ENCODE peak calls at places on chromosomes 16 and 17, in four cellular contexts. One of them, this sample, is unnamed. For H3K4me1 and H3K27me3, the result is how much of the 10 kb centered on the place peaks cover.

GRCh38 chr17:80365001-80365965 is 49.7 kb upstream of the ENDOV start:
- DNase-seq in transverse colon: no peak
- DNase-seq in SJCRH30: no peak
- DNase-seq in adipocyte: no peak
- DNase-seq in this sample: no peak

GRCh38 chr16:8848231-8848938 is 20.4 kb downstream of the CARHSP1 start:
- DNase-seq in transverse colon: no peak
- DNase-seq in SJCRH30: no peak
- DNase-seq in adipocyte: no peak
- DNase-seq in this sample: no peak

GRCh38 chr17:30236807-30237206 is 1.3 kb upstream of the SLC6A4 start:
- DNase-seq in SJCRH30: no peak
- DNase-seq in transverse colon: peak
- DNase-seq in adipocyte: peak
- DNase-seq in this sample: peak

GRCh38 chr17:17842111-17842876 is 5.5 kb upstream of the SREBF1 start:
- DNase-seq in adipocyte: no peak
- DNase-seq in transverse colon: no peak
- DNase-seq in SJCRH30: no peak
- DNase-seq in this sample: no peak

GRCh38 chr17:35079547-35079946 is 16.0 kb upstream of the RFFL start:
- DNase-seq in SJCRH30: no peak
- DNase-seq in transverse colon: no peak
- DNase-seq in adipocyte: no peak
- DNase-seq in this sample: no peak

GRCh38 chr16:77723108-77723514 is 797 bp downstream of the NUDT7 start:
- DNase-seq in adipocyte: peak
- DNase-seq in SJCRH30: no peak
- DNase-seq in transverse colon: peak
- DNase-seq in this sample: no peak

GRCh38 chr16:78576941-78577340 is 477.5 kb downstream of the WWOX start:
- DNase-seq in transverse colon: no peak
- DNase-seq in SJCRH30: no peak
- DNase-seq in adipocyte: no peak
- DNase-seq in this sample: no peak

GRCh38 chr17:49440581-49440980 is 25.9 kb upstream of the PHB1 start:
- DNase-seq in transverse colon: no peak
- DNase-seq in adipocyte: no peak
- DNase-seq in SJCRH30: no peak
- DNase-seq in this sample: no peak

GRCh38 chr16:49023095-49023494 is 258.5 kb downstream of the CBLN1 start:
- DNase-seq in adipocyte: no peak
- DNase-seq in transverse colon: no peak
- DNase-seq in SJCRH30: no peak
- DNase-seq in this sample: no peak

GRCh38 chr16:72277749-72278148 is 105.8 kb upstream of the PMFBP1 start:
- DNase-seq in adipocyte: no peak
- DNase-seq in transverse colon: no peak
- DNase-seq in SJCRH30: no peak
- DNase-seq in this sample: no peak

GRCh38 chr17:3657588-3657869 is 10.8 kb downstream of the TAX1BP3 start:
- DNase-seq in adipocyte: no peak
- DNase-seq in SJCRH30: no peak
- DNase-seq in transverse colon: no peak
- DNase-seq in this sample: no peak

GRCh38 chr17:35799942-35800341 is 4.5 kb upstream of the MMP28 start:
- DNase-seq in SJCRH30: no peak
- DNase-seq in adipocyte: peak
- DNase-seq in transverse colon: peak
- DNase-seq in this sample: no peak

GRCh38 chr16:4090476-4090875 is 25.8 kb downstream of the ADCY9 start:
- DNase-seq in adipocyte: no peak
- DNase-seq in SJCRH30: no peak
- DNase-seq in transverse colon: peak
- DNase-seq in this sample: no peak

GRCh38 chr16:27611340-27611739 is 61.4 kb downstream of the KATNIP start:
- DNase-seq in SJCRH30: no peak
- DNase-seq in adipocyte: no peak
- DNase-seq in transverse colon: no peak
- DNase-seq in this sample: no peak

GRCh38 chr16:10708969-10709368 is 14.2 kb upstream of the TEKT5 start:
- DNase-seq in SJCRH30: no peak
- DNase-seq in transverse colon: no peak
- DNase-seq in adipocyte: no peak
- DNase-seq in this sample: no peak

GRCh38 chr16:67170168-67170947 is at the start of gene NOL3:
- DNase-seq in adipocyte: peak
- DNase-seq in SJCRH30: peak
- DNase-seq in transverse colon: peak
- DNase-seq in this sample: peak

GRCh38 chr16:67169642-67170167 is 633 bp upstream of the NOL3 start:
- DNase-seq in SJCRH30: peak
- DNase-seq in transverse colon: peak
- DNase-seq in adipocyte: peak
- DNase-seq in this sample: peak

GRCh38 chr16:67173323-67173722 is 3.0 kb downstream of the NOL3 start:
- DNase-seq in transverse colon: no peak
- DNase-seq in adipocyte: no peak
- DNase-seq in SJCRH30: no peak
- DNase-seq in this sample: no peak

GRCh38 chr16:67169011-67169451 is 1.3 kb upstream of the NOL3 start:
- DNase-seq in transverse colon: no peak
- DNase-seq in adipocyte: no peak
- DNase-seq in SJCRH30: peak
- DNase-seq in this sample: no peak

GRCh38 chr16:67170948-67171649 is 761 bp downstream of the NOL3 start:
- DNase-seq in transverse colon: no peak
- DNase-seq in SJCRH30: peak
- DNase-seq in adipocyte: peak
- DNase-seq in this sample: peak
- H3K4me1 ChIP-seq in transverse colon: under half
- H3K4me1 ChIP-seq in SJCRH30: under half
- H3K4me1 ChIP-seq in adipocyte: under half
- H3K4me1 ChIP-seq in this sample: under half

GRCh38 chr17:76535788-76536510 is 1.6 kb downstream of the CYGB start:
- DNase-seq in adipocyte: no peak
- DNase-seq in SJCRH30: no peak
- DNase-seq in transverse colon: no peak
- DNase-seq in this sample: no peak

GRCh38 chr17:76537288-76537577 is 276 bp downstream of the CYGB start:
- DNase-seq in adipocyte: no peak
- DNase-seq in SJCRH30: no peak
- DNase-seq in transverse colon: no peak
- DNase-seq in this sample: no peak

GRCh38 chr17:76537578-76538280 is at the start of gene CYGB:
- DNase-seq in SJCRH30: no peak
- DNase-seq in transverse colon: no peak
- DNase-seq in adipocyte: peak
- DNase-seq in this sample: no peak

GRCh38 chr17:76536511-76537287 is 810 bp downstream of the CYGB start:
- DNase-seq in adipocyte: no peak
- DNase-seq in SJCRH30: no peak
- DNase-seq in transverse colon: no peak
- DNase-seq in this sample: no peak

GRCh38 chr17:76534831-76535732 is 2.4 kb downstream of the CYGB start:
- DNase-seq in adipocyte: no peak
- DNase-seq in SJCRH30: no peak
- DNase-seq in transverse colon: no peak
- DNase-seq in this sample: no peak
- H3K27me3 ChIP-seq in adipocyte: under half
- H3K27me3 ChIP-seq in SJCRH30: under half
- H3K27me3 ChIP-seq in transverse colon: under half
- H3K27me3 ChIP-seq in this sample: under half

DNA sequence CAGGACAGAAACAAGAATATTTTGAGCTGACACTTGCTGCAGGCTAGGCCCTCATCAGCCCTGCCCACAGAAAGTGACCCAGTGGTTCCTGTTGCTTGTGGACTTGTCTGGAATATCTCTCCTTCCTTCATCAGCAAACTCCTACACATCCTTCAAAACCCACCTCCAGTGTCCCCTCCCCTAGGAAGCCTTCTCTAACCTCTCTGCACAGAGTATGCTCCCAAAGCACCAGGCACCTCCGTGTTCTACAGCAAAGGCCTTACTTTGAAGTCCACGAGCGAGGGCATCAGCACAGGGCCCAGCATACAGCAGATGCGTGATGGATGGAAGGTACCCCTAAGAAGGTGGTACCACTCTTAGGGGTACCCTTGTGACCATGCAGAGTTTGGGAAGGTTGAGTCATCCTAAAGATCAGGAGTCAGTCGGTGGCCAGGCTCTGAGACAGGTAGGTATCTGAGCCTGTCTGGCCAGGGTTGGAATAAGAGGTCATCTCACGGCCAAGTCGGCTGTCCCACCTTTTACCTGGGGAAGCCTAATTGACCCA is 2.0 kb downstream of the CCDC102A start:
- DNase-seq in adipocyte: no peak
- DNase-seq in transverse colon: no peak
- DNase-seq in SJCRH30: no peak
- DNase-seq in this sample: no peak
- H3K4me1 ChIP-seq in adipocyte: under half
- H3K4me1 ChIP-seq in transverse colon: under half
- H3K4me1 ChIP-seq in SJCRH30: under half
- H3K4me1 ChIP-seq in this sample: under half

GRCh38 chr17:75722076-75722475 is 817 bp downstream of the ITGB4 start:
- DNase-seq in SJCRH30: no peak
- DNase-seq in adipocyte: no peak
- DNase-seq in transverse colon: peak
- DNase-seq in this sample: no peak
- H3K27me3 ChIP-seq in SJCRH30: half or more
- H3K27me3 ChIP-seq in adipocyte: under half
- H3K27me3 ChIP-seq in transverse colon: under half
- H3K27me3 ChIP-seq in this sample: under half

DNA sequence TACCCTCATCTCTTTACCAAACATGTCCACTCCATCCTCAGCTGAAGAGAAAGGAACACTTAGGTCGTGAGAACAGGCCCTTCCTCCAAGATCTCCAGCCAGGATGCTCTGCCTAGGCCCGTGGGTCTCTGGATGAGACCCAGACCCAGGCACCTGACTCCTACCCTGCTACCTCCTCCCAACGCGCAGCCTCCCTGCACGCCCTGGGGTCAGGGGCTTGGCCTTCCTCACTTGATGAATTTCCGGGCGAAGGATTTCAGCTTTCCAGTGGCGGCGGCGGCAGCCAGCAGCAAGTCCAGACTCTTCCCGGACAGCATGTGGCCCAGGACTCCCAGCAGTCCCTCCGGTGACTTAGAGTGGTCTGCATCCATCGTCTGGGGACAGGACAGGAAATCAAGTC is 13.4 kb downstream of the CSF3 start:
- DNase-seq in transverse colon: no peak
- DNase-seq in SJCRH30: no peak
- DNase-seq in adipocyte: no peak
- DNase-seq in this sample: no peak
- H3K4me1 ChIP-seq in transverse colon: under half
- H3K4me1 ChIP-seq in SJCRH30: under half
- H3K4me1 ChIP-seq in adipocyte: under half
- H3K4me1 ChIP-seq in this sample: under half

GRCh38 chr17:45848868-45849535 is 4.3 kb downstream of the SPPL2C start:
- DNase-seq in adipocyte: no peak
- DNase-seq in transverse colon: no peak
- DNase-seq in SJCRH30: no peak
- DNase-seq in this sample: no peak
- H3K27me3 ChIP-seq in adipocyte: half or more
- H3K27me3 ChIP-seq in transverse colon: under half
- H3K27me3 ChIP-seq in SJCRH30: under half
- H3K27me3 ChIP-seq in this sample: under half

GRCh38 chr17:77810536-77810935 is 148.0 kb upstream of the TNRC6C start:
- DNase-seq in adipocyte: peak
- DNase-seq in SJCRH30: no peak
- DNase-seq in transverse colon: peak
- DNase-seq in this sample: peak
- H3K4me1 ChIP-seq in adipocyte: under half
- H3K4me1 ChIP-seq in SJCRH30: under half
- H3K4me1 ChIP-seq in transverse colon: under half
- H3K4me1 ChIP-seq in this sample: under half

GRCh38 chr16:23865853-23866252 is 30.1 kb downstream of the PRKCB start:
- DNase-seq in adipocyte: no peak
- DNase-seq in transverse colon: no peak
- DNase-seq in SJCRH30: no peak
- DNase-seq in this sample: no peak

GRCh38 chr16:23859713-23860269 is 24.0 kb downstream of the PRKCB start:
- DNase-seq in transverse colon: no peak
- DNase-seq in SJCRH30: no peak
- DNase-seq in adipocyte: no peak
- DNase-seq in this sample: no peak

GRCh38 chr16:23863511-23864422 is 28.0 kb downstream of the PRKCB start:
- DNase-seq in SJCRH30: no peak
- DNase-seq in transverse colon: peak
- DNase-seq in adipocyte: no peak
- DNase-seq in this sample: no peak

GRCh38 chr16:23861874-23862273 is 26.1 kb downstream of the PRKCB start:
- DNase-seq in adipocyte: no peak
- DNase-seq in transverse colon: no peak
- DNase-seq in SJCRH30: no peak
- DNase-seq in this sample: no peak

DNA sequence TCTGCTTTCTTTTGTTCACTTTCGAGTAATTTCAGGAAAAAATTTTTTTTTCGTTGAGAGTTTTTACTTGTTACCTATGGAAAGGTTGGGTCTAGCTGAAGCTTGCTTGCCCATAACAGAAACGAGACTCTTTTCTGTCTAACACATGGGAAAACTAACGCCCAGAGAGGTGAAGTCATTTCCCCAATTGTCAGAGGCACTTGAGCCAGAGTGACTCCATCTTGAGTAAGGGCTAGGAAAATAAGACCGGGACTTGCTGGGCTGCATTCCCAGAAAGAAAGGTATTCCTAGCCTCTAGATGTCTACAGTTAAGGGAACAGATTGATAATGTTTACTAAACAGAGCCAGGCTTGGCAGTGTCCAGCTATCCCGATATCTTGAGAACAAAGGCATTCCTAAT is 26.8 kb downstream of the PRKCB start:
- DNase-seq in transverse colon: no peak
- DNase-seq in adipocyte: no peak
- DNase-seq in SJCRH30: no peak
- DNase-seq in this sample: no peak
- H3K27me3 ChIP-seq in transverse colon: under half
- H3K27me3 ChIP-seq in adipocyte: under half
- H3K27me3 ChIP-seq in SJCRH30: under half
- H3K27me3 ChIP-seq in this sample: under half

GRCh38 chr17:55448681-55449080 is 27.0 kb upstream of the MMD start:
- DNase-seq in transverse colon: no peak
- DNase-seq in adipocyte: peak
- DNase-seq in SJCRH30: no peak
- DNase-seq in this sample: peak
- H3K4me1 ChIP-seq in transverse colon: under half
- H3K4me1 ChIP-seq in adipocyte: half or more
- H3K4me1 ChIP-seq in SJCRH30: under half
- H3K4me1 ChIP-seq in this sample: under half

DNA sequence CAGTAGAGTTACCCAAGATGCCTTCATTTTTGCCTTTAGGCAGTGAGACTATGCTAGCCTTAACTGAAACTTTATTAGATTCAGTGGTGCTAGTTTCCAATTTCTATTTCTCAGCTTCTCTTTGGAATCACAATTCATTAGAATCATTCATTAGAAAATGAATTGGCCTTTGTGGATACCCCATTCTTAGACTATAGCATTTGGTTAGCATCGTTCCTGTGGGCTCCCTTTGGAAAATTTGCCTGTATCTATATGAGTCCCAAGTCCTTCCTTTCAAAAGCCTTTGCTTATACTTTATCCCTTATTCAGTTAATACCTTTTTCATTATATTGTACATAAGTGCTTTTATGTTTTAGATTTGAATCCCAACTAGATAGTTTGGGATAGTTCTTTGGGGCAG is 187.0 kb upstream of the TBX2 start:
- DNase-seq in transverse colon: no peak
- DNase-seq in adipocyte: no peak
- DNase-seq in SJCRH30: no peak
- DNase-seq in this sample: no peak
- H3K27me3 ChIP-seq in transverse colon: under half
- H3K27me3 ChIP-seq in adipocyte: under half
- H3K27me3 ChIP-seq in SJCRH30: under half
- H3K27me3 ChIP-seq in this sample: under half

This sample was measured in A673.